ENCODE peak calls at places on chromosomes 3 and 15, in five cellular contexts. Q is mammary epithelial cell, Y is right cardiac atrium, N is GM23248, T is left lung. O is an unnamed sample. For H3K4me1, the result is how much of the 10 kb centered on the place peaks cover.

GRCh38 chr15:85443593-85444328 is 63.4 kb downstream of the AKAP13 start:
- DNase-seq in Q (peak), Y (no peak), N (peak), T (no peak), O (no peak)

GRCh38 chr3:30689202-30689641 is 82.8 kb downstream of the TGFBR2 start:
- DNase-seq in T (no peak), Q (peak), Y (peak), N (peak), O (no peak)

GRCh38 chr3:100516232-100516631 is 23.8 kb downstream of the TMEM45A start:
- DNase-seq in Q (no peak), T (no peak), N (peak), Y (no peak), O (no peak)

GRCh38 chr3:188687389-188687788 is 484.4 kb upstream of the TPRG1 start:
- DNase-seq in Q (peak), T (no peak), Y (no peak), N (peak), O (no peak)

GRCh38 chr3:121995190-121996137 is 26.6 kb downstream of the ILDR1 start:
- DNase-seq in Q (peak), Y (peak), T (no peak), N (peak), O (peak)

GRCh38 chr3:114319453-114319852 is 25.6 kb downstream of the TIGIT start:
- DNase-seq in N (peak), T (no peak), Y (no peak), Q (peak), O (no peak)

GRCh38 chr3:163315786-163316185 is 1762.5 kb downstream of the SI start:
- DNase-seq in T (no peak), Y (no peak), N (no peak), Q (no peak), O (no peak)

GRCh38 chr3:167777356-167777755 is 41.8 kb downstream of the SERPINI1 start:
- DNase-seq in Q (no peak), T (no peak), N (no peak), Y (no peak), O (no peak)

GRCh38 chr3:112640864-112641751 is at the start of gene CCDC80:
- DNase-seq in N (peak), Y (no peak), T (no peak), Q (peak), O (no peak)

GRCh38 chr3:45064512-45065372 is 38.6 kb downstream of the CLEC3B start:
- DNase-seq in N (peak), Q (peak), Y (no peak), T (no peak), O (peak)

GRCh38 chr3:171566803-171567422 is 106.7 kb upstream of the TNIK start:
- DNase-seq in Y (no peak), T (no peak), Q (peak), N (peak), O (no peak)

GRCh38 chr15:91926871-91927270 is 73.4 kb downstream of the SLCO3A1 start:
- DNase-seq in Y (no peak), Q (no peak), T (no peak), N (peak), O (no peak)

GRCh38 chr3:153090973-153091372 is 71.1 kb upstream of the RAP2B start:
- DNase-seq in T (no peak), Q (no peak), N (no peak), Y (no peak), O (no peak)

GRCh38 chr3:127938800-127939199 is 23.8 kb downstream of the KBTBD12 start:
- DNase-seq in N (no peak), Y (no peak), Q (no peak), T (no peak), O (no peak)

GRCh38 chr3:25785826-25786225 is 2.6 kb upstream of the NGLY1 start:
- DNase-seq in Q (peak), T (no peak), N (peak), Y (no peak), O (no peak)

GRCh38 chr3:55620361-55621025 is 133.4 kb upstream of the WNT5A start:
- DNase-seq in Q (peak), T (no peak), N (peak), Y (no peak), O (no peak)

GRCh38 chr3:32399030-32399620 is 7.5 kb downstream of the CMTM7 start:
- DNase-seq in Q (peak), N (peak), T (no peak), Y (no peak), O (no peak)

GRCh38 chr15:33425149-33425548 is 114.4 kb downstream of the RYR3 start:
- DNase-seq in N (peak), Y (no peak), Q (peak), T (no peak), O (no peak)

GRCh38 chr3:65767551-65767950 is 271.2 kb downstream of the MAGI1 start:
- DNase-seq in T (no peak), Q (no peak), Y (no peak), N (no peak), O (no peak)

GRCh38 chr3:160478338-160478737 is 28.8 kb upstream of the TRIM59 start:
- DNase-seq in Q (no peak), Y (no peak), T (no peak), N (peak), O (no peak)

GRCh38 chr15:61411941-61412510 is 182.9 kb upstream of the RORA start:
- DNase-seq in N (no peak), Y (no peak), T (no peak), Q (no peak), O (no peak)

GRCh38 chr15:66253643-66254363 is at the start of gene MEGF11:
- DNase-seq in Y (peak), N (peak), T (peak), Q (peak), O (no peak)

GRCh38 chr15:63365004-63365555 is 16.6 kb downstream of the CA12 start:
- DNase-seq in N (no peak), Q (no peak), Y (no peak), T (no peak), O (no peak)
- H3K4me1 ChIP-seq in N (under half), Q (under half), Y (under half), T (under half), O (under half)

GRCh38 chr3:69325151-69325550 is 60.7 kb downstream of the FRMD4B start:
- DNase-seq in Q (no peak), T (no peak), N (no peak), Y (no peak), O (no peak)
- H3K4me1 ChIP-seq in Q (under half), T (half or more), N (under half), Y (under half), O (under half)

GRCh38 chr3:194686816-194687637 is 1.3 kb downstream of the FAM43A start:
- DNase-seq in N (peak), T (peak), Q (peak), Y (peak), O (peak)
- H3K4me1 ChIP-seq in N (under half), T (half or more), Q (under half), Y (under half), O (under half)

GRCh38 chr3:125002834-125003368 is 52.9 kb downstream of the HEG1 start:
- DNase-seq in Y (no peak), Q (no peak), N (no peak), T (no peak), O (no peak)
- H3K4me1 ChIP-seq in Y (under half), Q (under half), N (under half), T (under half), O (under half)

GRCh38 chr15:68201879-68202261 is 3.3 kb downstream of the CALML4 start:
- DNase-seq in Q (no peak), Y (no peak), T (no peak), N (no peak), O (no peak)

GRCh38 chr15:68204776-68205557 is at the start of gene CALML4:
- DNase-seq in T (peak), Q (no peak), Y (peak), N (peak), O (peak)

GRCh38 chr15:68204361-68204760 is 771 bp downstream of the CALML4 start:
- DNase-seq in Q (no peak), N (no peak), T (no peak), Y (no peak), O (no peak)

GRCh38 chr15:68203956-68204355 is 1.2 kb downstream of the CALML4 start:
- DNase-seq in T (no peak), Y (no peak), Q (no peak), N (no peak), O (no peak)

GRCh38 chr15:68203486-68203885 is 1.6 kb downstream of the CALML4 start:
- DNase-seq in N (no peak), T (no peak), Y (no peak), Q (no peak), O (no peak)
- H3K4me1 ChIP-seq in N (under half), T (under half), Y (under half), Q (under half), O (under half)

GRCh38 chr15:64807751-64808222 is 17.7 kb downstream of the PIF1 start:
- DNase-seq in T (no peak), Q (no peak), N (no peak), Y (peak), O (no peak)

GRCh38 chr15:64808785-64809453 is 16.5 kb downstream of the PIF1 start:
- DNase-seq in T (no peak), Q (no peak), Y (peak), N (no peak), O (no peak)

GRCh38 chr15:64807051-64807749 is 18.2 kb downstream of the PIF1 start:
- DNase-seq in Y (peak), N (no peak), Q (no peak), T (no peak), O (no peak)

GRCh38 chr15:64810499-64811326 is 14.7 kb downstream of the PIF1 start:
- DNase-seq in N (no peak), Q (no peak), T (no peak), Y (peak), O (no peak)

GRCh38 chr15:64809649-64810498 is 15.6 kb downstream of the PIF1 start:
- DNase-seq in Q (peak), N (peak), Y (peak), T (peak), O (peak)
- H3K4me1 ChIP-seq in Q (under half), N (under half), Y (under half), T (under half), O (under half)

DNA sequence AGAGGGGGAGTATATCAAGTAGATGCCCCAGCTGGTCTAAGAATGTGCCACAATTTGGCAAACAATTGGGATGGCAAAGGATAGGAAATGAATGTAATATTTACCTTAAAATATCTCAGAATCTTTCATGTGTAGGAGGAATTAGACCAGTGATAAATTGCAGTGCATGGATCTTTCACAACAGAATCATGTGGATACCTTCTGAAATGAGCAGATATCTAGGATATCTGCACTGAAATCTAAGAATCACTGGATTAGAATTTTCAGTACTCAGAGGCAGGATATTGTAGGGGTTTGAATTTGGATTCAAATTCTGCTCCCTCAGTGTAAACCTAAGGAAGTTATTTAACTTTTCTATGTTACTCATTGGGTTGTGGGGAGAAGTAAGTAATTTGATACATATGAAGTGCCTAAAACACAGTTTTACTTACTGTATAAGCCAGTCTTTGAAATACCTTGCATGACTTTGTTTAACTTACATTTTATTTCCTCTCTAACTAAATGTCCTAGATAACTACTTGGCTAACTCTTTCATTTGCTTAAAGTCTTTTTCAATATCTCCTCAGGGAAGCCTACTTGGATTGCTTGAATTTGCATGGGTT is 8.8 kb downstream of the IL1RAP start:
- DNase-seq in N (no peak), T (no peak), Y (no peak), Q (no peak), O (no peak)
- H3K4me1 ChIP-seq in N (under half), T (under half), Y (under half), Q (under half), O (under half)

GRCh38 chr15:75065467-75065850 is 42.1 kb downstream of the PPCDC start:
- DNase-seq in Q (no peak), T (no peak), Y (no peak), N (no peak), O (no peak)

GRCh38 chr15:75062706-75063105 is 39.3 kb downstream of the PPCDC start:
- DNase-seq in T (no peak), Q (no peak), N (no peak), Y (no peak), O (no peak)

GRCh38 chr15:75061272-75061671 is 37.9 kb downstream of the PPCDC start:
- DNase-seq in Y (no peak), N (peak), T (no peak), Q (peak), O (no peak)

GRCh38 chr15:75063889-75064288 is 40.5 kb downstream of the PPCDC start:
- DNase-seq in Q (no peak), T (no peak), N (no peak), Y (no peak), O (no peak)

GRCh38 chr15:75063338-75063737 is 39.9 kb downstream of the PPCDC start:
- DNase-seq in T (no peak), Q (no peak), N (peak), Y (no peak), O (no peak)
- H3K4me1 ChIP-seq in T (half or more), Q (under half), N (under half), Y (under half), O (under half)

DNA sequence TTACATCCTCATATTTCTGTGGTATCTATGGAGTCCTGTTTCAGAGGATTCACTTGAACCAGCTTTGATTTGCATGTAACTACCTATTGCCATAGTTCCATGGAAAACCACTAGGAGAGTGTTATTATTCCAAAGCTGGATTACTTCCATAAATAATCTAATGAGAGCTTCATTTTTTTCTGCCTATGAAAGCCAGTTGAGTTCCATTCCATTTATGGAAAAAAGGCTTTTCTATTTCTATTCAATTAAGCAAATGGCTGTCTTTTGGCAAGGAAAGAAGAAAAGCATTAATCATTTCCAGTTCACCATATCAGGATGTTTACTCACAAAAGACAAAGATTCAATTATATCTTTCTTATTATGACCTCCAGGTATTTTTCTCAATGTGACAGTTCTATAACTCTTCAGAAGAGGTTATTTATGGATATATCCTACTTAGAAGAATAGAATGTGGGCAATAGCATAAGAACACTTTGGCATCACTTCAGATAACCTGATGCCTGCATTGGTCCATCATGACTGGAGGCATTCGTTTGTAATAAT is 259.9 kb upstream of the ZPLD1 start:
- DNase-seq in Y (no peak), T (no peak), Q (no peak), N (no peak), O (no peak)
- H3K4me1 ChIP-seq in Y (under half), T (under half), Q (under half), N (under half), O (under half)